ENCODE peak calls at places on chromosomes 11 and 22, in ten cellular contexts. E is fibroblast of mammary gland; R is A549; U is right cardiac atrium; H is osteocyte; C is tibial nerve; S is mucosa of gallbladder; J is Daoy; W is activated T-helper 1 cell treated with anti-CD3 and anti-CD28 coated beads, Interleukin-2, amount 50 U/mL, for 16 hours; X is stimulated activated effector memory CD8-positive, alpha-beta T cell treated with anti-CD3 and anti-CD28 coated beads, Interleukin-12 subunit alpha, Interleukin-12 subunit beta, amount 100 ng/mL, for 72 hours. G is an unnamed sample.

GRCh38 chr22:49325531-49326395 is 501.9 kb downstream of the BRD1 start:
- DNase-seq in E (no peak), R (no peak), U (no peak), H (peak; percentile 68), C (no peak), S (peak; percentile 8), J (no peak), W (no peak), X (peak; percentile 12), G (no peak)

GRCh38 chr22:41873391-41873790 is 40.5 kb downstream of the SREBF2 start:
- DNase-seq in E (no peak), R (no peak), U (no peak), H (no peak), C (no peak), S (no peak), J (no peak), W (no peak), X (peak; percentile 61), G (no peak)

GRCh38 chr11:28696591-28696990 is 588.4 kb downstream of the METTL15 start:
- DNase-seq in E (no peak), R (no peak), U (no peak), H (no peak), C (no peak), S (no peak), J (no peak), W (no peak), X (no peak), G (no peak)

GRCh38 chr11:35043933-35044332 is 95.0 kb upstream of the CD44 start:
- DNase-seq in E (peak; percentile 37), R (no peak), U (no peak), H (no peak), C (no peak), S (no peak), J (no peak), W (no peak), X (no peak), G (no peak)

GRCh38 chr22:29306175-29306829 is at the start of gene GAS2L1:
- DNase-seq in E (peak; percentile 72), R (peak; percentile 86), U (peak; percentile 96), H (peak; percentile 95), C (peak; percentile 72), S (peak; percentile 75), J (peak; percentile 85), W (no peak), X (peak; percentile 74), G (peak; percentile 86)

GRCh38 chr22:17264321-17265052 is 45.3 kb upstream of the ADA2 start:
- DNase-seq in E (peak; percentile 28), R (no peak), U (no peak), H (no peak), C (no peak), S (no peak), J (peak; percentile 39), W (no peak), X (no peak), G (no peak)

GRCh38 chr11:33461726-33462125 is 204.5 kb downstream of the HIPK3 start:
- DNase-seq in E (no peak), R (no peak), U (no peak), H (no peak), C (no peak), S (no peak), J (no peak), W (no peak), X (no peak), G (no peak)

GRCh38 chr11:88411265-88411664 is 73.7 kb upstream of the CTSC start:
- DNase-seq in E (peak; percentile 90), R (no peak), U (no peak), H (no peak), C (no peak), S (no peak), J (peak; percentile 55), W (no peak), X (no peak), G (no peak)

GRCh38 chr11:71474771-71475483 is 21.9 kb downstream of the NADSYN1 start:
- DNase-seq in E (no peak), R (no peak), U (no peak), H (no peak), C (no peak), S (no peak), J (no peak), W (no peak), X (no peak), G (no peak)

GRCh38 chr11:17596711-17597110 is 49.7 kb downstream of the OTOG start:
- DNase-seq in E (no peak), R (no peak), U (no peak), H (peak; percentile 65), C (no peak), S (no peak), J (no peak), W (no peak), X (no peak), G (no peak)

GRCh38 chr11:7657306-7658025 is 15.8 kb downstream of the CYB5R2 start:
- DNase-seq in E (peak; percentile 77), R (peak; percentile 49), U (peak; percentile 73), H (peak; percentile 65), C (peak; percentile 63), S (peak; percentile 57), J (peak; percentile 76), W (no peak), X (no peak), G (peak; percentile 72)